ENCODE peak calls at places on chromosome 11, in nine cellular contexts. K is SK-N-SH; N is epithelial cell of esophagus; F is IMR-90; O is transverse colon; Z is A549; A is mesenchymal stem cell; Y is endothelial cell of umbilical vein; X is CD8-positive, alpha-beta T cell. E is an unnamed sample.

GRCh38 chr11:60847906-60848305 is 6.0 kb downstream of the CCDC86 start:
- DNase-seq in K (no peak), N (no peak), F (no peak), O (no peak), Z (no peak), A (no peak), Y (no peak), X (no peak), E (no peak)

GRCh38 chr11:110710520-110711381 is 1.5 kb downstream of the ARHGAP20 start:
- DNase-seq in K (peak), N (peak), F (peak), O (peak), Z (no peak), A (peak), Y (peak), X (peak), E (no peak)

GRCh38 chr11:3939211-3939610 is 83.7 kb downstream of the STIM1 start:
- DNase-seq in K (no peak), N (no peak), F (peak), O (no peak), Z (no peak), A (peak), Y (no peak), X (no peak), E (peak)

GRCh38 chr11:116993599-116993998 is 104.6 kb downstream of the SIK3 start:
- DNase-seq in K (peak), N (no peak), F (no peak), O (no peak), Z (no peak), A (peak), Y (peak), X (peak), E (peak)

GRCh38 chr11:2186669-2187266 is 15.2 kb upstream of the TH start:
- DNase-seq in K (peak), N (peak), F (no peak), O (peak), Z (peak), A (peak), Y (peak), X (peak), E (peak)

GRCh38 chr11:124878497-124879228 is 13.4 kb downstream of the ROBO3 start:
- DNase-seq in K (peak), N (no peak), F (no peak), O (no peak), Z (no peak), A (no peak), Y (no peak), X (no peak), E (no peak)

GRCh38 chr11:8296872-8297271 is 33.2 kb upstream of the LMO1 start:
- DNase-seq in K (no peak), N (no peak), F (no peak), O (no peak), Z (no peak), A (no peak), Y (no peak), X (no peak), E (no peak)

GRCh38 chr11:8017894-8018741 is 31.0 kb downstream of the EIF3F start:
- DNase-seq in K (no peak), N (no peak), F (no peak), O (no peak), Z (no peak), A (peak), Y (no peak), X (no peak), E (peak)

GRCh38 chr11:126072141-126072741 is 9.6 kb upstream of the CDON start:
- DNase-seq in K (no peak), N (peak), F (no peak), O (no peak), Z (no peak), A (no peak), Y (no peak), X (no peak), E (no peak)

GRCh38 chr11:74325649-74326645 is 14.5 kb upstream of the P4HA3 start:
- DNase-seq in K (no peak), N (no peak), F (peak), O (peak), Z (no peak), A (peak), Y (peak), X (no peak), E (peak)

GRCh38 chr11:73810637-73811036 is 23.0 kb downstream of the MRPL48 start:
- DNase-seq in K (no peak), N (no peak), F (peak), O (no peak), Z (no peak), A (peak), Y (no peak), X (no peak), E (no peak)

GRCh38 chr11:68469122-68469521 is 8.6 kb downstream of the PPP6R3 start:
- DNase-seq in K (no peak), N (no peak), F (peak), O (no peak), Z (no peak), A (peak), Y (no peak), X (no peak), E (no peak)

GRCh38 chr11:128299132-128299726 is 288.1 kb downstream of the ETS1 start:
- DNase-seq in K (no peak), N (peak), F (peak), O (no peak), Z (no peak), A (peak), Y (no peak), X (no peak), E (peak)

GRCh38 chr11:130999992-131000770 is 83.9 kb upstream of the SNX19 start:
- DNase-seq in K (no peak), N (peak), F (peak), O (no peak), Z (peak), A (peak), Y (peak), X (no peak), E (peak)

GRCh38 chr11:67288452-67289225 is 464 bp upstream of the ANKRD13D start:
- DNase-seq in K (peak), N (peak), F (peak), O (peak), Z (peak), A (peak), Y (peak), X (peak), E (peak)

GRCh38 chr11:101914349-101914736 is 467 bp upstream of the CEP126 start:
- DNase-seq in K (no peak), N (peak), F (peak), O (no peak), Z (no peak), A (peak), Y (no peak), X (no peak), E (peak)

GRCh38 chr11:122242731-122243130 is 126.7 kb upstream of the BLID start:
- DNase-seq in K (no peak), N (no peak), F (no peak), O (no peak), Z (no peak), A (no peak), Y (peak), X (no peak), E (no peak)

GRCh38 chr11:117547188-117547831 is 219.7 kb downstream of the CEP164 start:
- DNase-seq in K (no peak), N (no peak), F (no peak), O (no peak), Z (no peak), A (no peak), Y (no peak), X (no peak), E (no peak)

GRCh38 chr11:113384551-113384950 is 3.0 kb upstream of the ANKK1 start:
- DNase-seq in K (no peak), N (peak), F (peak), O (no peak), Z (peak), A (peak), Y (peak), X (no peak), E (peak)

GRCh38 chr11:44133335-44133946 is 38.0 kb downstream of the EXT2 start:
- DNase-seq in K (peak), N (peak), F (peak), O (no peak), Z (peak), A (peak), Y (peak), X (no peak), E (peak)

GRCh38 chr11:84800755-84801346 is 826.3 kb downstream of the DLG2 start:
- DNase-seq in K (peak), N (peak), F (peak), O (no peak), Z (peak), A (peak), Y (no peak), X (no peak), E (peak)

GRCh38 chr11:34252015-34252414 is 105.8 kb downstream of the ABTB2 start:
- DNase-seq in K (no peak), N (no peak), F (no peak), O (no peak), Z (no peak), A (no peak), Y (no peak), X (no peak), E (no peak)
- H3K4me3 ChIP-seq in K (no peak), N (no peak), F (no peak), O (no peak), Z (no peak), A (no peak), Y (no peak), X (peak), E (no peak)

GRCh38 chr11:69906453-69906907 is 87.3 kb upstream of the FGF3 start:
- DNase-seq in K (peak), N (no peak), F (peak), O (no peak), Z (no peak), A (peak), Y (no peak), X (no peak), E (no peak)

GRCh38 chr11:69904331-69905201 is 85.3 kb upstream of the FGF3 start:
- DNase-seq in K (no peak), N (no peak), F (no peak), O (no peak), Z (no peak), A (no peak), Y (no peak), X (no peak), E (no peak)

GRCh38 chr11:69903206-69903605 is 84.0 kb upstream of the FGF3 start:
- DNase-seq in K (no peak), N (no peak), F (no peak), O (no peak), Z (no peak), A (no peak), Y (no peak), X (no peak), E (no peak)

GRCh38 chr11:69905611-69906452 is 86.6 kb upstream of the FGF3 start:
- DNase-seq in K (peak), N (no peak), F (no peak), O (peak), Z (no peak), A (no peak), Y (no peak), X (no peak), E (no peak)

DNA sequence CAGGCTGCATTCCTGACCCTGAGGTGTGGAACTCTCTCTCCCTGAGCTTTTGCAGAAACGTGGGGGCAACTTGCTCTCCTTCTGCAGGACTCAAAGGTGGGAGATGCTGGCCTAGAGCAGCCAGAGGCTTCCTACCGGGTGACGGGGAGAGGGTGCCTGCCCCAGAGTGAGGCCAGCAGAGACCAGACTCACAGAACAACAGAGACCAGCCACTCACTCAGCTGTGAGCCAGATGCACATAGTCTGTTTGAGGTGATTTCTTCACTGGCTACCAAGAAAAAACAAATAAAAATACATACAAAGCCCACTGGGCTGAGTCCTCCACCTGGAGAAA is 86.0 kb upstream of the FGF3 start:
- DNase-seq in K (peak), N (no peak), F (no peak), O (no peak), Z (no peak), A (no peak), Y (no peak), X (no peak), E (no peak)
- H3K4me3 ChIP-seq in K (no peak), N (no peak), F (no peak), O (no peak), Z (no peak), A (no peak), Y (no peak), X (no peak), E (no peak)

GRCh38 chr11:69702769-69703510 is 882 bp downstream of the FGF19 start:
- DNase-seq in K (no peak), N (no peak), F (no peak), O (no peak), Z (no peak), A (peak), Y (no peak), X (no peak), E (no peak)
- H3K4me3 ChIP-seq in K (no peak), N (no peak), F (no peak), O (no peak), Z (no peak), A (no peak), Y (no peak), X (no peak), E (no peak)

DNA sequence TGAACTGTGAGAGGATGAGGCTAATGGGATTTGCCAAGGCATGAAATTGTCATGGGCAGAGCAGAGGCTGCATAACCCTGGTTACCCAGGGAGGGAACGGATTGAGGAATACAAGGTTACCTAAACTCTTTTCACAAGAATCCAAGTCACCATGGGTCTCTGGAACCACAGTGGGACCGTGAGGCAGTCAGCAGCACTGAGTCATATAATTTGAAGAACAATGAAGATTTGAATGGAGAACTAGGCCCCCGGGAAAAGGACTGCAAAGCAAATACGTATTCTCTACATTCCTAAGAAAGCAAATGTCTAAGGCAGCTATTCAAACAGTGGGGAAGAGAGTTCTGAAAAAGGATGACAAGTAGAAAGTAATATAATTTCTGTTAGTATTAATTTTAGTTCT is 19.8 kb downstream of the CAT start:
- DNase-seq in K (no peak), N (no peak), F (no peak), O (no peak), Z (no peak), A (no peak), Y (no peak), X (no peak), E (no peak)
- H3K4me3 ChIP-seq in K (no peak), N (no peak), F (no peak), O (no peak), Z (no peak), A (no peak), Y (no peak), X (no peak), E (no peak)

E was measured in AG10803.